ENCODE peak calls at places on chromosomes 11 and 22, in seven cellular contexts. G, S, K, B, Y, P and F are unnamed samples.

GRCh38 chr22:23598805-23599518 is 18.9 kb upstream of the IGLL1 start:
- DNase-seq in G (no peak), S (no peak), K (no peak), B (no peak), Y (no peak), P (no peak), F (no peak)

GRCh38 chr11:83571301-83571700 is 285.1 kb upstream of the CCDC90B start:
- DNase-seq in G (no peak), S (no peak), K (no peak), B (peak; percentile 65), Y (no peak), P (no peak), F (no peak)

GRCh38 chr11:70851308-70851707 is 401.1 kb downstream of the SHANK2 start:
- DNase-seq in G (no peak), S (no peak), K (no peak), B (no peak), Y (no peak), P (no peak), F (no peak)

GRCh38 chr11:134554106-134554505 is 142.1 kb upstream of the B3GAT1 start:
- DNase-seq in G (peak; percentile 35), S (no peak), K (no peak), B (no peak), Y (no peak), P (no peak), F (no peak)

GRCh38 chr11:45926001-45926401 is 3.5 kb downstream of the LARGE2 start:
- DNase-seq in G (no peak), S (no peak), K (no peak), B (no peak), Y (no peak), P (no peak), F (no peak)

GRCh38 chr11:74720596-74721478 is 10.4 kb downstream of the CHRDL2 start:
- DNase-seq in G (no peak), S (no peak), K (no peak), B (peak; percentile 89), Y (no peak), P (no peak), F (no peak)

GRCh38 chr11:47607380-47607779 is 13.2 kb upstream of the C1QTNF4 start:
- DNase-seq in G (no peak), S (no peak), K (no peak), B (peak; percentile 96), Y (no peak), P (no peak), F (no peak)

GRCh38 chr22:44519895-44520294 is 21.9 kb upstream of the RTL6 start:
- DNase-seq in G (no peak), S (no peak), K (no peak), B (no peak), Y (no peak), P (no peak), F (no peak)

GRCh38 chr11:58905141-58905715 is 34.1 kb upstream of the GLYATL1 start:
- DNase-seq in G (peak; percentile 80), S (no peak), K (no peak), B (peak; percentile 70), Y (no peak), P (peak; percentile 62), F (no peak)

GRCh38 chr11:102389253-102389652 is 42.2 kb downstream of the BIRC2 start:
- DNase-seq in G (no peak), S (no peak), K (no peak), B (no peak), Y (no peak), P (no peak), F (no peak)

GRCh38 chr22:49237279-49237678 is 590.4 kb downstream of the BRD1 start:
- DNase-seq in G (peak; percentile 23), S (no peak), K (no peak), B (no peak), Y (no peak), P (no peak), F (no peak)

GRCh38 chr22:41833369-41834004 is 582 bp downstream of the SREBF2 start:
- DNase-seq in G (peak; percentile 63), S (peak; percentile 27), K (no peak), B (no peak), Y (no peak), P (peak; percentile 59), F (peak; percentile 73)

GRCh38 chr22:37169947-37170688 is 17.9 kb downstream of the C1QTNF6 start:
- DNase-seq in G (no peak), S (no peak), K (no peak), B (no peak), Y (no peak), P (peak; percentile 10), F (peak; percentile 31)

GRCh38 chr11:45964911-45965389 is 42.5 kb downstream of the LARGE2 start:
- DNase-seq in G (peak; percentile 70), S (peak; percentile 75), K (peak; percentile 54), B (peak; percentile 80), Y (peak; percentile 38), P (peak; percentile 66), F (peak; percentile 77)

DNA sequence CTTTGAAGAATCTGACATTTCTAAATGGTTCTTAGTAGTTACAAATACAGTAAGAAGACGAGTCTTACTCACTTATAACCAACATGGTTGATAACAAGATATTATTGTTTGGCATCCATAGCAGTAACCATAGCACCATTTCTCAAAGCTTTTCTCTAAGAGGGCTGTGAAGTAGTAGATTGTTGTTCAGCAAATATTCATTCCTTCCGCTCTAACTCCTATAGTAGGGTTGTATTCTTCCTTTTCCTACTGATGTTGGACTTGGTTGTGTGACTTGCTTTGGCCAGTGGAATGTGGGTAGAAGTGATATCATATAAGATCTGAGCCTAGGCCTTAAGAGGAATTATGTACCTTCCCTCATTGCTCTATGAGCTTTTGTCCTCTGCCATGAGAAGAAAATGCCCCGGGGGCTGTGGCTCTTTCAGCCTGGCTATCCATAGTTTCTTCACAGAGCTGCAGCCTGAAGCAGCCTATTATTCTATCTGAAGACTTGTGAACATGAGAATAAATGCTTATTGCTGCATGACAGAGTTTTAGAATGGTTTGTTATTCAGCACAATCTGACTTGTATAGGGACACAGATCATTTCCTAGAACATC is 28.9 kb upstream of the ZBED5 start:
- DNase-seq in G (no peak), S (no peak), K (no peak), B (no peak), Y (no peak), P (no peak), F (no peak)
- TF ChIP-seq USF2 in G (no peak), S (no peak), K (no peak), B (no peak), Y (no peak), P (no peak), F (no peak)

GRCh38 chr11:68978931-68979591 is 1.7 kb downstream of the MRGPRD start:
- DNase-seq in G (no peak), S (no peak), K (no peak), B (no peak), Y (no peak), P (peak; percentile 5), F (no peak)

GRCh38 chr11:68980776-68981065 is at the start of gene MRGPRD:
- DNase-seq in G (no peak), S (no peak), K (no peak), B (no peak), Y (no peak), P (no peak), F (no peak)

GRCh38 chr11:68982134-68982533 is 1.3 kb upstream of the MRGPRD start:
- DNase-seq in G (no peak), S (no peak), K (no peak), B (no peak), Y (no peak), P (no peak), F (no peak)

GRCh38 chr11:68978626-68978930 is 2.2 kb downstream of the MRGPRD start:
- DNase-seq in G (no peak), S (no peak), K (no peak), B (no peak), Y (no peak), P (peak; percentile 1), F (no peak)

GRCh38 chr11:68979931-68980775 is 633 bp downstream of the MRGPRD start:
- DNase-seq in G (no peak), S (no peak), K (no peak), B (no peak), Y (no peak), P (peak; percentile 10), F (no peak)
- TF ChIP-seq USF2 in G (no peak), S (no peak), K (no peak), B (no peak), Y (no peak), P (no peak), F (no peak)

GRCh38 chr22:27777128-27777527 is 24.4 kb downstream of the MN1 start:
- DNase-seq in G (no peak), S (no peak), K (no peak), B (no peak), Y (no peak), P (no peak), F (no peak)

GRCh38 chr22:27782065-27782464 is 19.5 kb downstream of the MN1 start:
- DNase-seq in G (no peak), S (no peak), K (no peak), B (no peak), Y (no peak), P (no peak), F (no peak)

GRCh38 chr22:27779650-27780049 is 21.9 kb downstream of the MN1 start:
- DNase-seq in G (no peak), S (no peak), K (no peak), B (no peak), Y (no peak), P (no peak), F (no peak)

GRCh38 chr22:27778299-27779090 is 23.1 kb downstream of the MN1 start:
- DNase-seq in G (no peak), S (no peak), K (no peak), B (no peak), Y (no peak), P (no peak), F (no peak)

DNA sequence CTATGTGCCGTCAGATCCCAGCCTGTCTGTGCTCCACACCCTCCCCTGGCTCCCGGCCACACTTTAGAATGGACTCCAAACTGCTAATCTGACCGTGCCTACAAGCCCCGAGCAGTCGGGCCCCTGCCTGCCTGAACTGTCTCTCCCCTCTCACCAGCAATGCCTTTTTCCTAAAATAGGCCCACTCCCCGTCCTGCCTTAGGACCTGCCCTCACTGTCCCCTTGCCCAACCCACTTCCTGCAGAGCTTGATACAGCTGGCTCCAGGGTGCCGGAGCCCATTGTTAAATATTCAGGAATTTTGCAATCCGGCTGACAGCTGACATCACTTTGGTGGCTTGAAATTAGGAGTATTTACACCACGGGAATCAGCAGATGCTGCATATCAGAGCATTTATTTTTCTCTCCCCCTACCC is 21.4 kb downstream of the MN1 start:
- DNase-seq in G (no peak), S (no peak), K (no peak), B (no peak), Y (no peak), P (peak; percentile 51), F (no peak)
- TF ChIP-seq USF2 in G (no peak), S (no peak), K (no peak), B (no peak), Y (no peak), P (no peak), F (no peak)

GRCh38 chr11:1516273-1517067 is 29.9 kb upstream of the MOB2 start:
- DNase-seq in G (no peak), S (no peak), K (no peak), B (peak; percentile 61), Y (no peak), P (no peak), F (no peak)
- TF ChIP-seq USF2 in G (no peak), S (no peak), K (no peak), B (peak; percentile 34), Y (no peak), P (no peak), F (no peak)